ENCODE peak calls at places on chromosomes 16 and 17, in ten cellular contexts. K is IMR-90; J is upper lobe of left lung; I is K562; F is CD4-positive, CD25-positive, alpha-beta regulatory T cell; E is A549; D is heart right ventricle; Y is CD8-positive, alpha-beta T cell; L is aorta; G is HepG2. O is an unnamed sample. For H3K9me3, the result is how much of the 10 kb centered on the place peaks cover.

GRCh38 chr17:45081046-45081703 is 20.1 kb downstream of the NMT1 start:
- ATAC-seq in F (no peak), I (no peak), D (no peak), Y (no peak), E (no peak), L (no peak), J (no peak), G (no peak), K (peak), O (no peak)

GRCh38 chr17:77372444-77373297 is 231.9 kb downstream of the SEC14L1 start:
- ATAC-seq in G (peak), E (no peak), K (peak), I (peak), Y (peak), F (peak), D (peak), L (peak), J (peak), O (peak)

GRCh38 chr16:18958621-18959578 is 24.8 kb upstream of the TMC7 start:
- ATAC-seq in E (no peak), F (no peak), L (no peak), I (no peak), D (peak), G (peak), K (no peak), Y (no peak), J (no peak), O (no peak)

GRCh38 chr17:72667096-72668063 is 425.1 kb downstream of the SLC39A11 start:
- ATAC-seq in J (peak), L (no peak), K (no peak), G (peak), I (no peak), Y (no peak), D (no peak), F (no peak), E (peak), O (no peak)

GRCh38 chr17:15782809-15783208 is 50.7 kb downstream of the TBC1D26 start:
- ATAC-seq in E (no peak), J (no peak), D (peak), K (no peak), L (peak), G (no peak), I (no peak), F (no peak), Y (no peak), O (peak)

GRCh38 chr17:56593741-56594527 is 435 bp downstream of the NOG start:
- ATAC-seq in J (peak), K (peak), L (peak), I (peak), F (peak), D (peak), Y (peak), E (peak), G (peak), O (peak)

GRCh38 chr17:40317345-40317873 is 8.4 kb downstream of the RARA start:
- ATAC-seq in F (no peak), I (peak), L (peak), E (peak), Y (no peak), G (peak), D (no peak), K (peak), J (peak), O (no peak)

GRCh38 chr16:70590722-70591438 is 55.5 kb upstream of the IL34 start:
- ATAC-seq in E (peak), Y (no peak), G (peak), L (peak), J (peak), I (no peak), D (peak), K (no peak), F (no peak), O (peak)

GRCh38 chr17:22272363-22273146 is 580.2 kb downstream of the KCNJ18 start:
- ATAC-seq in Y (no peak), J (peak), I (no peak), D (no peak), L (no peak), E (no peak), K (no peak), G (no peak), F (no peak), O (no peak)

GRCh38 chr17:43448720-43449469 is 34.9 kb upstream of the DHX8 start:
- ATAC-seq in D (no peak), L (no peak), K (no peak), J (no peak), I (no peak), E (peak), Y (no peak), G (peak), F (no peak), O (no peak)

GRCh38 chr17:66200685-66201092 is 8.8 kb upstream of the CEP112 start:
- ATAC-seq in G (peak), D (peak), F (no peak), Y (peak), L (no peak), I (peak), J (peak), E (peak), K (peak), O (no peak)

GRCh38 chr16:85157372-85157771 is 45.1 kb upstream of the CIBAR2 start:
- ATAC-seq in J (no peak), G (no peak), L (no peak), Y (no peak), K (no peak), E (no peak), I (no peak), D (no peak), F (no peak), O (no peak)

GRCh38 chr17:66432996-66433556 is 130.7 kb downstream of the PRKCA start:
- ATAC-seq in Y (no peak), K (peak), G (no peak), I (no peak), E (no peak), J (no peak), L (no peak), D (no peak), F (no peak), O (peak)

GRCh38 chr16:64085291-64085690 is 1036.6 kb downstream of the CDH11 start:
- ATAC-seq in K (no peak), I (no peak), L (no peak), F (no peak), D (no peak), G (no peak), Y (no peak), J (no peak), E (no peak), O (no peak)

GRCh38 chr16:64090327-64090726 is 1031.5 kb downstream of the CDH11 start:
- ATAC-seq in K (no peak), Y (no peak), F (no peak), E (no peak), I (no peak), D (no peak), L (no peak), G (no peak), J (no peak), O (no peak)

GRCh38 chr16:64088838-64089237 is 1033.0 kb downstream of the CDH11 start:
- ATAC-seq in E (no peak), D (no peak), K (no peak), L (no peak), Y (no peak), I (no peak), F (no peak), G (no peak), J (no peak), O (no peak)

GRCh38 chr16:64092284-64092683 is 1029.6 kb downstream of the CDH11 start:
- ATAC-seq in J (no peak), I (no peak), K (peak), F (no peak), D (no peak), G (no peak), Y (no peak), L (no peak), E (no peak), O (no peak)

GRCh38 chr16:64089697-64090096 is 1032.2 kb downstream of the CDH11 start:
- ATAC-seq in Y (no peak), I (no peak), L (no peak), G (peak), F (no peak), K (peak), E (no peak), D (peak), J (no peak), O (no peak)
- H3K27ac ChIP-seq in Y (no peak), I (no peak), L (no peak), G (no peak), F (no peak), K (no peak), E (no peak), D (no peak), J (no peak), O (no peak)

DNA sequence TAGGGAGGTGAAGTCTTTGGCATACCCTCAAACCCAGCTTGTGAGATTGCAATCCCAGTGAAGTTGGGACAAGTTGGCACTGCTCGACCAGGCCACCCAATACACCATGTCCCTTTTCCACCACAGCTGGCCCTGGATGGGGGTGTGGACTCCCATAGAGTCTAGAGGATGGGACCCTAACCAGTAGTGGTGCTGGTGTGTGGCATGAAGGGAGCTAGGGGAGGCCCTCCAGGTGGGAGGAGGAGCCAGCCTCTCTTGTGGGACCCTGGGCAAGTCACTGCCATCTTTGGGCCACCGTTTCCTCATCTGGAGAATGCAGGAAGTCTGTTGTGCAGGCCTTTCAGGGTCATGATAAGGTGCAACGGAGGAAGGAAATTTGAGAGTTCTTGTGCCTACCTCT is 1854.9 kb downstream of the TP53TG3F start:
- ATAC-seq in F (no peak), I (no peak), D (no peak), K (no peak), E (no peak), Y (no peak), L (no peak), G (no peak), J (no peak), O (no peak)
- H3K9me3 ChIP-seq in F (under half), I (under half), D (under half), K (under half), E (under half), Y (under half), L (under half), G (half or more), J (under half), O (under half)

GRCh38 chr16:75113541-75114121 is 2.9 kb downstream of the LDHD start:
- ATAC-seq in Y (no peak), G (no peak), L (no peak), I (no peak), D (no peak), F (no peak), K (no peak), E (no peak), J (no peak), O (no peak)

GRCh38 chr16:75114179-75114945 is 2.2 kb downstream of the LDHD start:
- ATAC-seq in I (no peak), J (no peak), Y (no peak), F (no peak), K (no peak), G (no peak), L (no peak), E (no peak), D (no peak), O (no peak)

GRCh38 chr16:75116911-75117245 is 298 bp upstream of the LDHD start:
- ATAC-seq in G (no peak), J (no peak), F (no peak), L (no peak), Y (no peak), E (no peak), K (no peak), D (no peak), I (peak), O (no peak)

GRCh38 chr16:75116081-75116910 is at the start of gene LDHD:
- ATAC-seq in D (peak), J (peak), K (peak), G (peak), I (peak), L (peak), Y (no peak), E (peak), F (no peak), O (peak)

DNA sequence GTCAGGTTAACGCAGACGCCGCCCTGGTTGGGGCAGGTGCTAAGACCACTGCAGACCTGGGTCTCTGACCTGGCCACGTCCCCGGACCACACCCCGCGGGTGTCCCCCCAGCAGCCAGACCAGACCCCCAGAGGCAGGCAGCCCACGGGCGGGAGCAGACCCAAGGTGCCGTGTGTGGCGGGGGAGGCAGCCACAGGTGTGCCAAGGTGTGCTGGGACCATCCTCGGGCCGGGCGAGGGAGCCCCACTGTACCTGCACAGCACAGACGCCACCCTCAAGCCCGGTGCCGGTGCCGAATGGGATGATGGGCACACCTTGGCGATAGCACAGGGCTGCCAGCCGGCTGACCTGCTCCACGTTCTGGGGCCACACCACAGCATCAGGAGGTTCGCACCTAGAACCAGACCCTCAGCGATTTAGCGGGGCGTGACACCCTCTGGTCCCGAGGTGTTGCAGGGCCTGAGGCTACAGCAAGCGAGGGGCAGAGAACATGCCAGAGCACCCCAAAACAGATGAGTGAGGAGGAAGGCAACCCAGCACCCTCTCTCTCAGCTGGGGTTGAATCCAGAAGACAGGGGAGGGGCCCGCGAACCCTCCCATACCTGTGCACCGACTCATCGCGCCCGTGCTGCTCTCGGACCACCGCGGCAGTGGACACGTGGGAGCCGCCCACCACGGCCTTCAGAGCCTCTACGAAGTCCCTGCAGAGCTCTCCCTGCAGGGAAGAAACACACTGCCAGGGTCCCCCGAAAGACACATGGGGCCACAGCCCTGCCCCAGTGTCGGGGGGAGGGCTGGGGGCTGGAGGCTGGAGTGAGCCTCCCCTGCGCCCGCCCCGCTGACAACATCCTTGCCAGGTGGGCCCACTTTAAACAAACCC is 1.4 kb downstream of the LDHD start:
- ATAC-seq in I (no peak), K (no peak), L (no peak), G (no peak), D (no peak), Y (no peak), F (no peak), J (no peak), E (no peak), O (no peak)
- H3K4me3 ChIP-seq in I (no peak), K (no peak), L (no peak), G (peak), D (peak), Y (no peak), F (no peak), J (no peak), E (no peak), O (no peak)

GRCh38 chr16:75351183-75351582 is 82.1 kb downstream of the CFDP1 start:
- ATAC-seq in L (no peak), Y (no peak), D (no peak), K (peak), G (no peak), E (no peak), J (no peak), F (no peak), I (no peak), O (no peak)
- H3K27ac ChIP-seq in L (no peak), Y (no peak), D (no peak), K (no peak), G (no peak), E (no peak), J (no peak), F (no peak), I (no peak), O (no peak)

GRCh38 chr17:64682261-64683181 is 20.4 kb upstream of the SMURF2 start:
- ATAC-seq in K (peak), G (no peak), L (no peak), J (no peak), Y (no peak), F (no peak), I (no peak), D (no peak), E (no peak), O (no peak)
- H3K9me3 ChIP-seq in K (under half), G (under half), L (under half), J (under half), Y (under half), F (under half), I (under half), D (under half), E (under half), O (under half)

DNA sequence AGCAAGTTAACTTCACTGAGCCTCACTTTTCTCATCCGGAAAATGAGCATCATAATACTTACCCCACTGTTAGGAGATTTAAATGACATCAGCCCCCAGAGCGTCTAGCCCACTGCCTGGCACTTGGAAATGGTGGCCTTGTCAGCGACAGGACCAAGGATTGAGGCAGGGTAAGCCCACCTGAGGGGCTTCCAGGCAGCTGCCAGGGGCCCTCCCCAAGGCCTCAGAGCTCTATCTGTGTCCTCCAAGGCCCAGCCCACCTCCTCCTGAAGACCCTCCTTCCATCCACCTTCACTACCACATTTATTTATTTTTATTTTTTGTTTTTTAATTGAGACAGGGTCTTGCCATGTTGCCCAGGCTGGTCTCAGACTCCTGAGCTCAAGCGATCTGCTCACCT is 13.8 kb downstream of the PITPNM3 start:
- ATAC-seq in E (no peak), D (no peak), J (no peak), G (no peak), I (no peak), L (no peak), F (no peak), K (no peak), Y (no peak), O (no peak)
- H3K4me3 ChIP-seq in E (no peak), D (no peak), J (no peak), G (no peak), I (no peak), L (no peak), F (no peak), K (no peak), Y (no peak), O (no peak)